ENCODE peak calls at places on chromosomes 4 and X, in four cellular contexts. C, L, O and J are unnamed samples.

GRCh38 chr4:1449833-1450741 is 43.8 kb upstream of the NKX1-1 start:
- DNase-seq in C (no peak), L (no peak), O (no peak), J (no peak)

GRCh38 chr4:84239278-84239845 is 259.7 kb downstream of the NKX6-1 start:
- DNase-seq in C (no peak), L (no peak), O (no peak), J (no peak)

GRCh38 chrX:129996120-129996519 is 13.7 kb downstream of the BCORL1 start:
- DNase-seq in C (peak; percentile 13), L (peak; percentile 54), O (no peak), J (no peak)

GRCh38 chr4:88865051-88865450 is 167.4 kb upstream of the NAP1L5 start:
- DNase-seq in C (peak; percentile 14), L (no peak), O (no peak), J (no peak)

GRCh38 chr4:186725422-186726149 is 1.9 kb upstream of the FAT1 start:
- DNase-seq in C (peak; percentile 77), L (peak; percentile 87), O (no peak), J (no peak)

GRCh38 chrX:3712870-3713224 is 602 bp downstream of the PRKX start:
- DNase-seq in C (no peak), L (no peak), O (no peak), J (no peak)

GRCh38 chr4:153832720-153833287 is 43.9 kb upstream of the SFRP2 start:
- DNase-seq in C (no peak), L (no peak), O (no peak), J (no peak)

GRCh38 chrX:71622347-71623104 is 4.2 kb upstream of the CXCR3 start:
- DNase-seq in C (peak; percentile 65), L (peak; percentile 72), O (peak; percentile 92), J (peak; percentile 64)

GRCh38 chr4:84849051-84849640 is 117.3 kb downstream of the WDFY3 start:
- DNase-seq in C (no peak), L (no peak), O (no peak), J (no peak)

GRCh38 chr4:52111995-52112394 is 60.9 kb downstream of the SPATA18 start:
- DNase-seq in C (no peak), L (no peak), O (no peak), J (no peak)

GRCh38 chr4:156190606-156191005 is 236.9 kb upstream of the CTSO start:
- DNase-seq in C (peak; percentile 56), L (peak; percentile 88), O (no peak), J (no peak)

GRCh38 chr4:63528592-63528991 is 880.7 kb downstream of the TECRL start:
- DNase-seq in C (no peak), L (no peak), O (no peak), J (no peak)

GRCh38 chrX:7706032-7706431 is 136.9 kb upstream of the VCX start:
- DNase-seq in C (no peak), L (no peak), O (no peak), J (no peak)

GRCh38 chrX:38627683-38628082 is 66.3 kb downstream of the TSPAN7 start:
- DNase-seq in C (peak; percentile 19), L (peak; percentile 3), O (peak; percentile 57), J (peak; percentile 13)

GRCh38 chr4:124104101-124104500 is 608.4 kb downstream of the ANKRD50 start:
- DNase-seq in C (peak; percentile 48), L (no peak), O (no peak), J (no peak)

GRCh38 chrX:72268601-72269365 is 8.3 kb downstream of the RPS4X start:
- DNase-seq in C (no peak), L (peak; percentile 69), O (no peak), J (no peak)

GRCh38 chrX:71098302-71098701 is 2.7 kb downstream of the FOXO4 start:
- DNase-seq in C (no peak), L (peak; percentile 25), O (peak; percentile 76), J (peak; percentile 62)

GRCh38 chrX:153063315-153063714 is 7.0 kb downstream of the PNMA3 start:
- DNase-seq in C (no peak), L (peak; percentile 41), O (no peak), J (no peak)

GRCh38 chr4:149933120-149933519 is 117.5 kb upstream of the IQCM start:
- DNase-seq in C (no peak), L (no peak), O (no peak), J (no peak)

GRCh38 chr4:189117426-189117825 is 823.2 kb upstream of the FRG1 start:
- DNase-seq in C (no peak), L (no peak), O (no peak), J (no peak)

GRCh38 chr4:148052448-148052847 is 320.6 kb downstream of the ARHGAP10 start:
- DNase-seq in C (no peak), L (no peak), O (peak; percentile 24), J (no peak)

GRCh38 chr4:29711226-29711625 is 1008.9 kb upstream of the PCDH7 start:
- DNase-seq in C (no peak), L (peak; percentile 1), O (no peak), J (no peak)

DNA sequence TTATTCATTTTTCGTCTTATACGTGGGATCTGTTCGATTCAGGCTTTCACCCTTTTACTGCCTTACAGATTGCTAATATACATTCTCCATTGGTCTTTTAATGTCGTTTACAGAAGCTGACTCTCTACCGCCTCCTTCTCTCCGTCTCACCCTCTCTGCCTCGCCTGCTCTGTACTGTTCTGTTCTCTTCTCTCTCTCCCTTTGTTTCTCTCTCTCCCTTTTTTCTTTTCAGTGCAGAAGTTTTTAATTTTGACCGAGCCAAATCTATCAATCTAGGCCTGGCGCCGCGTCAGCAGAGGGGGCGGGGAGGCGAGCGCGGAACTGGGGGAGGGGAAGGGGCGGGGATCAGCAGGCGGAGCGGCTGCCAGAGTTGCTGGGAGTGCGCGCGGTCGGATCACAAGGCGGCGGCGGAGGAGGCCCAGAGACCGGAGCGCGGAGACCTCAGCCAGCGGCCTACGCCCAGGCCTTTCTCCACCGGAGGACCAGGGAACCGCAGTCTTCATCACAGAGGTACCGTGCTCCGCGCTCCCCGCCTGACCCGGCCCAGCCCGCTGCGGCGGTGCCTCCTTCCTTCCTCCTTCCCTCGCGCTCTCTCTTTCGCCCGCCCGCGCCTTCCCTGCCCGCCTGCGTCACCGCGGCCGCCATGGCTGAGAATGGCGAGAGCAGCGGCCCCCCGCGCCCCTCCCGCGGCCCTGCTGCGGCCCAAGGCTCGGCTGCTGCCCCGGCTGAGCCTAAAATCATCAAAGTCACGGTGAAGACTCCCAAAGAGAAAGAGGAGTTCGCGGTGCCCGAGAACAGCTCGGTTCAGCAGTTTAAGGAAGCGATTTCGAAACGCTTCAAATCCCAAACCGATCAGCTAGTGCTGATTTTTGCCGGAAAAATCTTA is at the start of gene UBQLN2:
- DNase-seq in C (peak; percentile 69), L (peak; percentile 77), O (peak; percentile 84), J (peak; percentile 50)
- TF ChIP-seq CTCF in C (no peak), L (peak; percentile 37), O (no peak), J (no peak)

GRCh38 chr4:17280266-17280665 is 231.6 kb downstream of the QDPR start:
- DNase-seq in C (no peak), L (no peak), O (no peak), J (no peak)
- TF ChIP-seq CTCF in C (no peak), L (no peak), O (no peak), J (no peak)

GRCh38 chrX:97315939-97316338 is 432.2 kb downstream of the RPA4 start:
- DNase-seq in C (no peak), L (no peak), O (peak; percentile 28), J (no peak)
- TF ChIP-seq CTCF in C (peak; percentile 21), L (no peak), O (no peak), J (no peak)

GRCh38 chr4:6017800-6018199 is 431 bp downstream of the C4orf50 start:
- DNase-seq in C (no peak), L (no peak), O (no peak), J (no peak)

GRCh38 chr4:6018331-6018730 is at the start of gene C4orf50:
- DNase-seq in C (no peak), L (no peak), O (no peak), J (no peak)

GRCh38 chr4:6020633-6021032 is 2.4 kb upstream of the C4orf50 start:
- DNase-seq in C (no peak), L (no peak), O (no peak), J (no peak)

GRCh38 chr4:6021831-6022606 is 3.8 kb upstream of the C4orf50 start:
- DNase-seq in C (no peak), L (no peak), O (peak; percentile 16), J (no peak)

DNA sequence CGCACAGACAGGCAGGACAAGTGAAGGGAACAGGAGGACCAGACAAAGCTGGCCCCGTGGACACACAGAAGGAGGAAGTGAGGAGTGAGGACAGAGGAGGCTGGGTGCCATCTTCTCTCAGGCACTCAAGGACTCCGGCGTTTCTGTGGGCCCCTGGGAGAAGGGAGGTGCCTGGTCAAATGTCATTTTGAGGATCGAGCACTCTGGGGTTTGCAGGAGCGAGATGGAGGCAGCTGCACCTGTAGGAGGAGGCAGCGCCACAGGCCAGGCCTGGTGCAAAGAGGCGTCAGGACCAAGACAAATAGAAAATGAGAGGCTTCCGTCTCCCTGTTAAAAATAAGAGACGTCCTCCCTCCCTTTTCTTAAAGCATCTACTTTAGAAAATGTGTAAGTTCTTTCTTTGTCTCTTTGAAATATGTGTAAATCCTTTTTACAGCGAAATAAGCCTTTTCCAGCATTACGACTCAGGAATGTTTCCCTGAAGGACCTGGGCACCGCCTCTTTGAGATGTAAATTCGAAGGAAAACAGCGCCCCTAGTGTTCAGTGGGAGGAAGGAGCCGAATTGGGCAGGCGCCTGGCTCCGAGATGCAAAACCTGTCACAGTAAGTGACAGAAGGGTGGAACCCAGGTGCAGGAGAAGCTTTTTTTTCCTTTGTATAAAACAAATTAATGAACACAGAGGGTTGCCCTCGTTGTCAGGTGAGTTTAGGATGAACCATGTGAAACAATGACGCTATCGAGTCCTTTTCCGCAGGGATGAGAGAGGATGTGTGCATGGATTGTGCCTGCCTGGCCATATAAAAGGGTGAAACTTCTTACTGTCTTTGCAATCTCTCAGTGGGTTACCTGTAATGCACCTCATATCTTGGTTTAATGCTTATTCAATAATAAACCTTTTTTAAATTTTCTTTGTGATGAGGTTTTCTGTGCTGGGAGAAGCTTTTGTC is 1.4 kb upstream of the C4orf50 start:
- DNase-seq in C (no peak), L (peak; percentile 29), O (peak; percentile 49), J (peak; percentile 67)
- TF ChIP-seq CTCF in C (peak; percentile 46), L (peak; percentile 73), O (peak; percentile 82), J (peak; percentile 73)

GRCh38 chr4:169848018-169848417 is 90.3 kb upstream of the HPF1 start:
- DNase-seq in C (no peak), L (no peak), O (no peak), J (no peak)

GRCh38 chr4:169849456-169849855 is 91.7 kb upstream of the HPF1 start:
- DNase-seq in C (peak; percentile 30), L (no peak), O (no peak), J (no peak)

GRCh38 chr4:169851750-169852149 is 94.0 kb upstream of the HPF1 start:
- DNase-seq in C (no peak), L (no peak), O (no peak), J (no peak)

GRCh38 chr4:169854090-169854489 is 96.3 kb upstream of the HPF1 start:
- DNase-seq in C (peak; percentile 8), L (no peak), O (no peak), J (no peak)

GRCh38 chr4:169852481-169852880 is 94.7 kb upstream of the HPF1 start:
- DNase-seq in C (no peak), L (no peak), O (no peak), J (no peak)
- TF ChIP-seq CTCF in C (no peak), L (no peak), O (no peak), J (no peak)

DNA sequence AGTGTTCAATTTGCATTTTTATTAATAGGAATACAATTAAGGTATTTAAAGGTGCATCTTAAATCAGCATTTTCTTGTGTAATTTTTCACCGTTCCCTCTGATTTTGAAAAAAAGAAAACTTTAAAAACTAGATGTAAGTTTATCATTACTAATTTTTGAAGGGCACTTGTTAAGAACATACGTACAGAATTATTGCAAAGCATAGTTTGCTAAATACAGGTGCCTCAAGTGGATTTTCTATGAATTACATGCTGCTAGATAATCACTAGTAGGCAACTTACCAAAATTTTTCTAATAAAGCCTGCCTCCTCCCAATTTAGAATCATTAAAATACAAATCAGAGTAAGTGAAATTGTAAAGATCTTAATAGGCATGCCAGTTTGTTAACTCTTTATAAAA is 8.5 kb downstream of the CNKSR2 start:
- DNase-seq in C (no peak), L (no peak), O (no peak), J (no peak)
- TF ChIP-seq CTCF in C (peak; percentile 35), L (peak; percentile 28), O (no peak), J (no peak)